ENCODE peak calls at places on chromosomes 16 and 17, in nine cellular contexts. I is sigmoid colon, K is body of pancreas, G is endothelial cell of umbilical vein, A is IMR-90, L is vagina, U is HCT116, Q is A549, Z is Peyer's patch. T is an unnamed sample.
A peak's percentile ranks its signal among the peaks of the same experiment; 100 is the strongest.

GRCh38 chr17:15649861-15650391 is 30.4 kb upstream of the FBXW10B start:
- DNase-seq in I (peak; percentile 80), K (peak; percentile 50), G (peak; percentile 79), A (peak; percentile 55), L (no peak), U (peak; percentile 91), Q (peak; percentile 52), Z (no peak), T (peak; percentile 35)

GRCh38 chr16:4375717-4376116 is 4.1 kb downstream of the VASN start:
- DNase-seq in I (no peak), K (peak; percentile 49), G (no peak), A (no peak), L (no peak), U (no peak), Q (no peak), Z (no peak), T (no peak)

GRCh38 chr17:49624896-49625295 is 49.2 kb downstream of the NXPH3 start:
- DNase-seq in I (no peak), K (no peak), G (no peak), A (peak; percentile 62), L (no peak), U (no peak), Q (no peak), Z (no peak), T (no peak)

GRCh38 chr16:85651822-85652430 is 36.8 kb downstream of the GINS2 start:
- DNase-seq in I (no peak), K (no peak), G (no peak), A (no peak), L (no peak), U (no peak), Q (no peak), Z (no peak), T (no peak)

GRCh38 chr16:14501331-14502255 is 128.5 kb downstream of the PARN start:
- DNase-seq in I (peak; percentile 97), K (peak; percentile 96), G (peak; percentile 85), A (peak; percentile 94), L (peak; percentile 97), U (peak; percentile 67), Q (peak; percentile 78), Z (peak; percentile 19), T (peak; percentile 79)

GRCh38 chr16:59412275-59412841 is 678.2 kb upstream of the GOT2 start:
- DNase-seq in I (no peak), K (no peak), G (peak; percentile 32), A (peak; percentile 30), L (no peak), U (no peak), Q (peak; percentile 15), Z (no peak), T (no peak)

GRCh38 chr16:76900285-76901263 is 290.4 kb upstream of the MON1B start:
- DNase-seq in I (no peak), K (peak; percentile 65), G (no peak), A (no peak), L (no peak), U (no peak), Q (no peak), Z (no peak), T (no peak)

GRCh38 chr17:27506348-27507218 is 50.3 kb downstream of the KSR1 start:
- DNase-seq in I (no peak), K (no peak), G (no peak), A (no peak), L (no peak), U (no peak), Q (no peak), Z (no peak), T (no peak)

GRCh38 chr17:33322063-33322462 is 29.0 kb upstream of the ASIC2 start:
- DNase-seq in I (no peak), K (no peak), G (no peak), A (no peak), L (no peak), U (no peak), Q (no peak), Z (no peak), T (no peak)

GRCh38 chr16:77738706-77739105 is 16.4 kb downstream of the NUDT7 start:
- DNase-seq in I (no peak), K (no peak), G (no peak), A (no peak), L (no peak), U (no peak), Q (no peak), Z (no peak), T (no peak)

GRCh38 chr16:55272787-55273186 is 51.2 kb upstream of the IRX6 start:
- DNase-seq in I (no peak), K (no peak), G (no peak), A (no peak), L (no peak), U (no peak), Q (no peak), Z (no peak), T (no peak)

GRCh38 chr16:3716831-3717234 is 491 bp downstream of the TRAP1 start:
- DNase-seq in I (no peak), K (peak; percentile 58), G (peak; percentile 32), A (no peak), L (no peak), U (no peak), Q (peak; percentile 21), Z (peak; percentile 30), T (no peak)

GRCh38 chr17:78805301-78805700 is 23.2 kb upstream of the CYTH1 start:
- DNase-seq in I (no peak), K (no peak), G (no peak), A (no peak), L (no peak), U (no peak), Q (no peak), Z (peak; percentile 48), T (no peak)

GRCh38 chr16:29663020-29663828 is at the start of gene SPN:
- DNase-seq in I (no peak), K (no peak), G (no peak), A (no peak), L (no peak), U (no peak), Q (no peak), Z (peak; percentile 56), T (no peak)

GRCh38 chr16:29663829-29664132 is 734 bp downstream of the SPN start:
- DNase-seq in I (no peak), K (no peak), G (no peak), A (no peak), L (no peak), U (no peak), Q (no peak), Z (no peak), T (no peak)

GRCh38 chr16:29662000-29662728 is 883 bp upstream of the SPN start:
- DNase-seq in I (no peak), K (no peak), G (no peak), A (no peak), L (no peak), U (no peak), Q (no peak), Z (no peak), T (no peak)

GRCh38 chr16:29664133-29664912 is 1.3 kb downstream of the SPN start:
- DNase-seq in I (no peak), K (peak; percentile 15), G (no peak), A (no peak), L (no peak), U (no peak), Q (no peak), Z (peak; percentile 60), T (no peak)

DNA sequence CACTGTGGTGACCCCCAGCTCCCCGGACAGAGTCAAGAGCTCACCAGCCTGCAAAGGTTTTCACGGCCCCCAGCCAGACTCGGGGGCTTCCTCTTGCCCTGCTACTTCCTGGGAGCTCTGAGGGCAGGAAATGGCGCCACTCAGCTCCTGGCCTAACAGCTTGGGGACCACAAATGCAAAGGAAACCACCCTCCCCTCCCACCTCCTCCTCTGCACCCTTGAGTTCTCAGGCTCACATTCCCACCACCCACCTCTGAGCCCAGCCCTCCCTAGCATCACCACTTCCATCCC is 373 bp upstream of the SPN start:
- DNase-seq in I (no peak), K (no peak), G (no peak), A (no peak), L (no peak), U (no peak), Q (no peak), Z (peak; percentile 72), T (no peak)
- TF ChIP-seq POLR2A in I (no peak), K (no peak), G (no peak), A (no peak), L (no peak), U (no peak), Q (no peak), Z (no peak), T (no peak)

DNA sequence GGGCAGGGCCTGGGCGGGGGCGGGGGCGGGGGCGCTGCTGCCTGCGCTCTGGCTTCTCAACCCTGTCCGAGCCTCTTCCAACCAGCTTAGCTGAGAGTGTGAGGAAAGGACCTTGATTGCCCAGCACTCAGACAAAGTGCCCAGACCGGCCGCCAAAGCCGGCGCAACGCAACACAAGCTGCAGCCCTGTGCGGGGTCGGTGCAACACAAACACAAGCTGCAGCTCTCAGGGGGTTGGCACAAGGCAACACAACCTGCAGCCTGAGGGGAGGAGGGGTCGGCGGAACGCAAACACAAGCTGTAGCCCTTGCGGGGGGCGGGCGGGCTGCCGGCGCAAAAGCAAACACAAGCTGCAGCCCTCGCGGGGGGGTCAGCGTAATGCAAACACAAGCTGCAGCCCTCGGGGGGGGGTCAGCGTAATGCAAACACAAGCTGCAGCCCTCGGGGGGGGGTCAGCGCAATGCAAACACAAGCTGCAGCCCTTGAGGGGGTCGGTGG is 60.0 kb downstream of the KLHDC4 start:
- DNase-seq in I (no peak), K (peak; percentile 55), G (no peak), A (no peak), L (no peak), U (no peak), Q (no peak), Z (no peak), T (no peak)
- H3K4me3 ChIP-seq in I (no peak overlapping the region), K (no peak overlapping the region), G (no peak overlapping the region), A (no peak overlapping the region), L (no peak overlapping the region), U (no peak overlapping the region), Q (no peak overlapping the region), Z (no peak overlapping the region), T (no peak overlapping the region)

DNA sequence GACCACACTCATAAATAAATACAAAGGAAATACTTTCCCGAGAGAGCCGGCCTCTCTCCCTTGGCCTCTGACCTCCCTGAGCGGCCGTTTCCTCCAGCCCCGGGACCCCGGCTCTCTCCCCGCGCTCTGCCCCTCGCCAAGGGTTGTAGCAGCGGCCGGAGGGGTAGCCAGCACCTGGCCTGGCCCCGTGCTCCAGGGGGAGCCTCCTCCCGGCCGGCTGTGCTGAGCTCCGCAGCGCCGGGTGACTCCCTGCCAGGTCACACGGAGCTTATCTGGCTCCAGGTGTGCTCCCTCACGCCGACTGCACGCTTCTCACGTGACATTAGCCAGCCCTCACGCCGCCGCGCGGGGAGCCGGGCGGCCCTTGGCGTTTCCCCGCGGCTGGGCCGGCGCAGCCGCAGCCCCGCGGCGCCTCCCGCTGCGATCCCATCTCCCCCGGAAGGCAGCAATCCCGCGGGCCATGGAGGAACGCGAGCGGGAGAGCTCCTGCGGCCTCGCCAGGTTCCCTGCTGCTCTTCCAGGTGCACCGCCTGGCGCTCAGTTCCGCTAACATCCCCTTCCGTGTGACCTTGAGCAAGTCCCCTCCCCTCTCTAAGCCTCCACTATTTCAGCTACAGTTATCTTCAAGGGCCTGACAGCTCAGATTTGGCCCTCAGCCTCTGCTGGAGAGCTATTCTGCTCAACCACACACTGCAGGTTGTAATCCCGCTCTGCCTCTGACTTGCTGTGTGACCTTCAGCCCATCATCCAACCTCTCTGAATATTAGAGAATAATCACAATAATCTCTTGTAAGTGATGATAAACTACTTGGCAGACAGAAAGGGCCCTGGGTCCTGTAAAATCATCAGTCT is 3.5 kb downstream of the MYO18A start:
- DNase-seq in I (peak; percentile 84), K (peak; percentile 96), G (peak; percentile 45), A (peak; percentile 43), L (no peak), U (no peak), Q (peak; percentile 70), Z (peak; percentile 67), T (no peak)
- TF ChIP-seq POLR2A in I (no peak), K (peak; percentile 89), G (peak; percentile 23), A (no peak), L (no peak), U (no peak), Q (peak; percentile 43), Z (peak; percentile 88), T (peak; percentile 39)

GRCh38 chr16:56871172-56871593 is 6.2 kb downstream of the SLC12A3 start:
- DNase-seq in I (no peak), K (peak; percentile 65), G (no peak), A (peak; percentile 53), L (no peak), U (no peak), Q (no peak), Z (peak; percentile 55), T (no peak)
- H3K4me3 ChIP-seq in I (no peak overlapping the region), K (no peak overlapping the region), G (no peak overlapping the region), A (no peak overlapping the region), L (no peak overlapping the region), U (no peak overlapping the region), Q (no peak overlapping the region), Z (no peak overlapping the region), T (no peak overlapping the region)

T was measured in heart left ventricle.